ENCODE peak calls at places on chromosomes 12 and 14, in five cellular contexts. P, X, S, Q and T are unnamed samples.

GRCh38 chr12:48004941-48005749 is 869 bp upstream of the COL2A1 start:
- DNase-seq in X (no peak), Q (no peak), S (peak), P (no peak), T (no peak)

GRCh38 chr14:54769955-54770863 is 132.4 kb downstream of the GCH1 start:
- DNase-seq in S (peak), X (no peak), P (no peak), Q (no peak), T (no peak)

GRCh38 chr12:132966676-132967415 is 10.7 kb upstream of the ZNF605 start:
- DNase-seq in S (no peak), X (no peak), Q (no peak), P (no peak), T (no peak)

GRCh38 chr14:62691613-62692489 is 353.4 kb downstream of the KCNH5 start:
- DNase-seq in X (no peak), Q (no peak), S (no peak), P (no peak), T (no peak)

GRCh38 chr12:131001493-131001892 is 47.8 kb downstream of the ADGRD1 start:
- DNase-seq in X (no peak), S (no peak), P (no peak), Q (no peak), T (no peak)

GRCh38 chr12:107144990-107145389 is 51.6 kb upstream of the CRY1 start:
- DNase-seq in S (no peak), X (no peak), Q (no peak), P (no peak), T (no peak)

GRCh38 chr12:116143883-116144266 is 133.6 kb downstream of the MED13L start:
- DNase-seq in Q (no peak), X (no peak), P (no peak), S (no peak), T (no peak)

GRCh38 chr12:117821480-117822175 is 147.2 kb downstream of the KSR2 start:
- DNase-seq in P (no peak), Q (no peak), S (no peak), X (no peak), T (no peak)

GRCh38 chr14:24353551-24354529 is 14.0 kb upstream of the RIPK3 start:
- DNase-seq in P (no peak), Q (no peak), S (no peak), X (no peak), T (no peak)

GRCh38 chr14:99195602-99196309 is 76.2 kb downstream of the BCL11B start:
- DNase-seq in Q (no peak), S (no peak), P (no peak), X (no peak), T (no peak)

GRCh38 chr12:115155665-115156645 is 472.0 kb upstream of the TBX3 start:
- DNase-seq in P (no peak), Q (no peak), S (peak), X (no peak), T (no peak)

GRCh38 chr12:69433653-69434052 is 36.5 kb upstream of the FRS2 start:
- DNase-seq in P (no peak), Q (no peak), X (no peak), S (peak), T (no peak)

GRCh38 chr12:94073441-94074051 is 74.8 kb upstream of the PLXNC1 start:
- DNase-seq in S (no peak), X (peak), P (no peak), Q (no peak), T (no peak)